ENCODE peak calls at places on chromosome 15, in seven cellular contexts. Y is foreskin fibroblast, M is ovary, Q is lung, H is OCI-LY7, C is Calu3, X is epithelial cell of esophagus. A is an unnamed sample.

GRCh38 chr15:64379216-64379960 is 1.9 kb downstream of the PCLAF start:
- DNase-seq in Q (no peak), C (no peak), M (no peak), H (no peak), X (no peak), Y (peak), A (no peak)

GRCh38 chr15:99100245-99101173 is 4.4 kb upstream of the SYNM start:
- DNase-seq in X (peak), Y (peak), H (no peak), M (peak), Q (peak), C (peak), A (peak)

GRCh38 chr15:100438570-100438969 is 90.2 kb downstream of the CERS3 start:
- DNase-seq in C (peak), Y (peak), H (peak), M (peak), Q (peak), X (peak), A (peak)

GRCh38 chr15:81293728-81294500 is 30.0 kb downstream of the STARD5 start:
- DNase-seq in Y (no peak), Q (no peak), H (peak), C (no peak), X (no peak), M (no peak), A (no peak)

GRCh38 chr15:80780416-80781221 is 1.4 kb downstream of the CEMIP start:
- DNase-seq in Y (peak), X (peak), H (no peak), C (peak), Q (peak), M (peak), A (peak)

GRCh38 chr15:88243895-88244787 is 12.4 kb downstream of the NTRK3 start:
- DNase-seq in H (peak), C (peak), M (no peak), X (peak), Y (peak), Q (no peak), A (no peak)

GRCh38 chr15:98896802-98897732 is 110.5 kb downstream of the PGPEP1L start:
- DNase-seq in Q (no peak), H (no peak), M (no peak), Y (peak), X (peak), C (peak), A (no peak)

GRCh38 chr15:86620636-86621349 is 541.1 kb downstream of the AGBL1 start:
- DNase-seq in X (no peak), Q (no peak), Y (no peak), H (no peak), C (no peak), M (no peak), A (no peak)

GRCh38 chr15:31440754-31441298 is 114.2 kb downstream of the KLF13 start:
- DNase-seq in H (no peak), M (peak), C (no peak), X (no peak), Q (no peak), Y (peak), A (no peak)

GRCh38 chr15:90412356-90413194 is 24.5 kb downstream of the IQGAP1 start:
- DNase-seq in X (peak), M (no peak), H (peak), Y (peak), C (peak), Q (peak), A (no peak)

GRCh38 chr15:95287774-95288173 is 1042.7 kb upstream of the NR2F2 start:
- DNase-seq in H (no peak), C (no peak), Y (no peak), X (peak), M (peak), Q (no peak), A (no peak)

GRCh38 chr15:43828061-43828657 is 1.4 kb downstream of the WDR76 start:
- DNase-seq in Y (peak), M (no peak), C (no peak), X (no peak), H (peak), Q (no peak), A (no peak)

GRCh38 chr15:63094495-63094931 is 27.1 kb upstream of the LACTB start:
- DNase-seq in H (no peak), C (no peak), M (no peak), Q (no peak), X (no peak), Y (peak), A (no peak)

GRCh38 chr15:62291262-62291661 is 126.2 kb upstream of the C2CD4B start:
- DNase-seq in Y (no peak), H (no peak), C (no peak), Q (no peak), X (no peak), M (no peak), A (no peak)

GRCh38 chr15:60721706-60722105 is 242.8 kb upstream of the ICE2 start:
- DNase-seq in H (no peak), Q (no peak), X (peak), C (peak), M (no peak), Y (peak), A (no peak)

GRCh38 chr15:96514607-96515285 is 184.2 kb downstream of the NR2F2 start:
- DNase-seq in M (no peak), H (no peak), C (peak), Q (no peak), Y (no peak), X (no peak), A (peak)

GRCh38 chr15:63939531-63940130 is 105.9 kb upstream of the HERC1 start:
- DNase-seq in X (no peak), Y (peak), Q (no peak), M (peak), H (no peak), C (no peak), A (no peak)

GRCh38 chr15:60590935-60591490 is 112.1 kb upstream of the ICE2 start:
- DNase-seq in X (peak), M (peak), H (no peak), C (peak), Y (peak), Q (peak), A (no peak)

GRCh38 chr15:69160976-69161877 is 792 bp downstream of the GLCE start:
- DNase-seq in Q (no peak), H (peak), Y (peak), M (peak), X (peak), C (peak), A (no peak)

GRCh38 chr15:95693917-95694316 is 636.6 kb upstream of the NR2F2 start:
- DNase-seq in M (no peak), H (no peak), X (no peak), Y (no peak), C (no peak), Q (no peak), A (no peak)

GRCh38 chr15:90413411-90414379 is 25.7 kb downstream of the IQGAP1 start:
- DNase-seq in H (no peak), X (peak), M (no peak), Y (peak), Q (no peak), C (no peak), A (no peak)

GRCh38 chr15:27820232-27820631 is 278.9 kb downstream of the OCA2 start:
- DNase-seq in C (no peak), Q (no peak), M (no peak), Y (peak), X (peak), H (no peak), A (no peak)

GRCh38 chr15:101535170-101535902 is 45.8 kb upstream of the PCSK6 start:
- DNase-seq in C (no peak), Y (no peak), Q (peak), M (no peak), X (no peak), H (no peak), A (no peak)

GRCh38 chr15:64013179-64014043 is 32.9 kb downstream of the DAPK2 start:
- DNase-seq in Q (peak), C (no peak), Y (no peak), H (no peak), X (peak), M (no peak), A (no peak)

GRCh38 chr15:69760890-69761568 is 308.4 kb downstream of the RPLP1 start:
- DNase-seq in C (peak), Y (peak), H (peak), M (peak), Q (peak), X (peak), A (no peak)

GRCh38 chr15:28107894-28108255 is 8.8 kb upstream of the OCA2 start:
- DNase-seq in H (no peak), Y (peak), C (no peak), Q (no peak), M (no peak), X (no peak), A (no peak)

GRCh38 chr15:100931143-100931890 is 12.2 kb downstream of the LRRK1 start:
- DNase-seq in Y (no peak), Q (no peak), X (no peak), H (peak), M (no peak), C (no peak), A (no peak)

GRCh38 chr15:66733976-66734375 is 31.9 kb downstream of the SMAD6 start:
- DNase-seq in X (no peak), Q (no peak), Y (no peak), C (no peak), H (no peak), M (peak), A (no peak)

GRCh38 chr15:39974656-39975230 is 40.8 kb downstream of the EIF2AK4 start:
- DNase-seq in Q (no peak), C (no peak), H (no peak), X (no peak), M (no peak), Y (peak), A (peak)
- TF ChIP-seq CTCF in Q (no peak), C (no peak), H (no peak), X (no peak), M (no peak), Y (no peak), A (no peak)

GRCh38 chr15:34209421-34210282 is at the start of gene KATNBL1:
- DNase-seq in C (peak), X (peak), H (peak), Y (peak), Q (peak), M (peak), A (peak)
- TF ChIP-seq CTCF in C (peak), X (peak), H (peak), Y (peak), Q (peak), M (peak), A (peak)

GRCh38 chr15:83010709-83011270 is 649 bp downstream of the C15orf40 start:
- DNase-seq in H (peak), Q (peak), X (peak), C (peak), Y (peak), M (peak), A (peak)
- TF ChIP-seq CTCF in H (peak), Q (peak), X (peak), C (peak), Y (peak), M (no peak), A (peak)

GRCh38 chr15:39171944-39172368 is 408.9 kb upstream of the THBS1 start:
- DNase-seq in Y (peak), Q (peak), H (no peak), M (peak), C (peak), X (peak), A (peak)
- TF ChIP-seq CTCF in Y (peak), Q (no peak), H (no peak), M (no peak), C (no peak), X (peak), A (peak)